ENCODE peak calls at places on chromosomes 6 and 20, in four cellular contexts. D is aorta, C is WERI-Rb-1, U is cardiac muscle cell. J is an unnamed sample.

GRCh38 chr20:23671479-23671878 is 17.4 kb downstream of the CST4 start:
- DNase-seq in D (no peak), C (no peak), U (no peak), J (no peak)

GRCh38 chr20:688809-689208 is 13.2 kb upstream of the SCRT2 start:
- DNase-seq in D (no peak), C (peak), U (no peak), J (no peak)

GRCh38 chr20:56323656-56324055 is 35.1 kb upstream of the FAM210B start:
- DNase-seq in D (no peak), C (no peak), U (no peak), J (no peak)

GRCh38 chr6:127980996-127981395 is 80.1 kb upstream of the THEMIS start:
- DNase-seq in D (no peak), C (no peak), U (no peak), J (no peak)

GRCh38 chr6:113414511-113414910 is 442.6 kb upstream of the MARCKS start:
- DNase-seq in D (no peak), C (peak), U (peak), J (no peak)

GRCh38 chr6:119957195-119957594 is 607.6 kb upstream of the MAN1A1 start:
- DNase-seq in D (no peak), C (no peak), U (no peak), J (no peak)

GRCh38 chr6:140051521-140052455 is 677.3 kb upstream of the CITED2 start:
- DNase-seq in D (no peak), C (no peak), U (peak), J (no peak)

GRCh38 chr20:2467412-2467811 is 3.2 kb downstream of the SNRPB start:
- DNase-seq in D (no peak), C (no peak), U (no peak), J (no peak)

GRCh38 chr6:143743256-143744166 is 65.7 kb downstream of the PHACTR2 start:
- DNase-seq in D (no peak), C (no peak), U (peak), J (peak)
- H3K4me3 ChIP-seq in D (peak), C (no peak), U (no peak), J (peak)

DNA sequence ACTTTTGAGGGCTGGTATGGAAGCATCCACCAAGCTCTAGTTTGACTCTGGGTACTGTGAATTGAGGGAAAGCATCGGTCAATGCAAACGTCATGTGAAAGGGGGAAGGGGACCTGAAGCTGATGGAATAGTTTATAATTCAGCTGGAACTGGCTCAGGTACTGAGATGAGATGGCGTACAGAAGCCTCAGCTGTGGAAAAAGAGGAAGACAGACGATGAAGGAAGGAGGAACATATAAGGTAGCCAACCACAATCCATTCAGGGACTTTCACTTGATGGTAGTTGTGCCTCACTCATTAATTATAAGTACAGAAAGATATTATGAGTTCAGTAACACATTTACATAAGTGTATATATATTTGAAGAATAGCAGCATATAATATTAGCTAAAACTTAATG is 2.7 kb downstream of the CALHM5 start:
- DNase-seq in D (no peak), C (no peak), U (no peak), J (no peak)
- H3K4me3 ChIP-seq in D (no peak), C (no peak), U (no peak), J (no peak)

GRCh38 chr6:108581932-108582500 is 21.3 kb downstream of the FOXO3 start:
- DNase-seq in D (no peak), C (no peak), U (no peak), J (no peak)
- H3K4me3 ChIP-seq in D (no peak), C (no peak), U (no peak), J (no peak)

GRCh38 chr6:30541515-30542403 is 14.5 kb downstream of the GNL1 start:
- DNase-seq in D (peak), C (peak), U (peak), J (peak)
- H3K4me3 ChIP-seq in D (peak), C (peak), U (peak), J (no peak)

DNA sequence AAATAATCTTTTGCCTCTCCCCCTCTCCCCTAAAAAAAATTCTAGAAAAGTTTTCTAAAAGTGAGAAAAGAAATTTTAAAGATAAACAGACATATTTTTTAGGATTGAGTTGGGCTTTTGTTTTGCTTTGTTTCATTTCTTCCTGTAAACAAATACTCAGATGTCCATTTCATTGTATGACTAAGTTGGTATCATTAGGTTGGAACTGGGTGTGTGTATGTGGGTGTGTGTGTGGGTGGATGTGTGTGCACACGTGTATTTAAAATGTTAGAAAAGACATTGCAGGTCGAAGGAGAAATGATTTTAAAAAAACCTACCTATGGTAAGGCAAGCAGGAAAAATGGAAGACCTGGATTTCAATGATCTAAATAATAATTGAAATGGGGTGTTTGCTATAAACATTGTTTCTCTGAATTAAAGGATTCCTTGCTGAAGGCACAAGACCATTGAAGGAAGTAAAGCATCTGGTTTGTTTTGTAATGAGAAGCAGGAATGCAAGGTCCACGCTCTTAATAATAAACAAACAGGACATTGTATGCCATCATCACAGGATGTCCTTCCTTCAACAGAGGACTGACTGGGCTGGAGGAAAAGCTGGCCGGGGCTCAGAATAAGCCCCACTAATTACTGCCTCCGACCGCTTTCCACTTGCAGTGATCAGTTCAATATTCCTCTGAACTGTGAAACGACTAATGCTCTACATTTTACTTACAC is 1.0 kb upstream of the PRDM1 start:
- DNase-seq in D (no peak), C (peak), U (no peak), J (no peak)
- H3K4me3 ChIP-seq in D (no peak), C (peak), U (no peak), J (no peak)

GRCh38 chr20:8624616-8625015 is 444.3 kb upstream of the PLCB4 start:
- DNase-seq in D (no peak), C (no peak), U (no peak), J (no peak)

GRCh38 chr20:8633366-8633765 is 435.5 kb upstream of the PLCB4 start:
- DNase-seq in D (no peak), C (no peak), U (peak), J (no peak)

GRCh38 chr20:8624046-8624445 is 444.8 kb upstream of the PLCB4 start:
- DNase-seq in D (no peak), C (no peak), U (no peak), J (no peak)

GRCh38 chr20:8631271-8631670 is 437.6 kb upstream of the PLCB4 start:
- DNase-seq in D (no peak), C (no peak), U (no peak), J (no peak)

GRCh38 chr20:8627386-8628030 is 441.4 kb upstream of the PLCB4 start:
- DNase-seq in D (no peak), C (no peak), U (peak), J (no peak)
- H3K4me3 ChIP-seq in D (no peak), C (no peak), U (no peak), J (peak)

DNA sequence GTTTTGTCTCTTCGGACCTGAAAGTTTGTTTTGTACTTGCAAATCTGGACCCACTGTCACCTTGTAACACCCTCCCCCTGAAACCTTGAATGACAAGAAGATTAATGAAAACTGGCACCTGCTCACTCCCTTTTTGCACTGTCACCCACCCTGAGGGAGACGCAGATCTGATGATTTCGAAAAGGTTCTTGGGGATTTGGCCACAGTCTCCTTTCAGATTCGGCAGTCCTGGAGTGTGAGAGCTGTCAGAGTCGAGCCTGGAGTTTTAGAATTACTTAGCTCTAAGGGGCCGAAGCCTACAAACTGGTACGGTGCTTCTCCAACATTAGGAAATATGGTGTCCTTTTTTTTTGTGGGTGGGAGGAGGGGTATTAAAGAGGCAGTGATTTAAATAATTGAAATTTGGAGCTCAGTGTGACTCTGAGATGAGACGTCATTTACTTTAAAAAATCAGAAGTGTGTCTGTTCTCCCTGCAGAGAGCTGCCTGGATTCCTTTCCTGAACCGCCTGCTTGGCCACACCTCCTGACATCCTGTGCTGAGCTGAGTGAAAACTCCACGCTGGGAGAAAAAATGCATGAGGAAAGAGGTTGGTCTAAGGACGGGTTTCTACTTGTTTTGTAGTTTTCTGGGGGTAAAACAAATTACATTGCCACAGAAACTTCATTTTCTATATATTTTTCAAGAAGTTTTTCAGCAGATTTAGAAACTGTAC is 447.0 kb upstream of the CDH4 start:
- DNase-seq in D (no peak), C (no peak), U (no peak), J (no peak)
- H3K4me3 ChIP-seq in D (no peak), C (no peak), U (no peak), J (no peak)